ENCODE peak calls at places on chromosomes 5 and 9, in five cellular contexts. Z, K, L, G and Y are unnamed samples.

GRCh38 chr5:102638316-102638715 is 116.8 kb upstream of the PAM start:
- DNase-seq in K (no peak), L (no peak), G (no peak), Z (no peak), Y (no peak)

GRCh38 chr5:4511996-4512656 is 628.0 kb upstream of the ADAMTS16 start:
- DNase-seq in Z (no peak), G (no peak), L (peak; percentile 10), K (no peak), Y (no peak)

GRCh38 chr5:54133917-54134316 is 176.5 kb downstream of the ARL15 start:
- DNase-seq in L (no peak), Z (no peak), G (no peak), K (no peak), Y (no peak)

GRCh38 chr5:163354685-163355084 is 82.7 kb upstream of the CCNG1 start:
- DNase-seq in L (no peak), K (no peak), Z (peak; percentile 77), G (no peak), Y (no peak)

GRCh38 chr9:90846770-90847419 is 45.3 kb downstream of the SYK start:
- DNase-seq in K (no peak), L (no peak), G (no peak), Z (no peak), Y (no peak)

GRCh38 chr5:74212336-74212735 is 428.2 kb downstream of the ENC1 start:
- DNase-seq in K (no peak), G (peak; percentile 48), L (no peak), Z (no peak), Y (no peak)

GRCh38 chr5:80608730-80609129 is 38.6 kb upstream of the ANKRD34B start:
- DNase-seq in Z (no peak), L (no peak), K (no peak), G (no peak), Y (no peak)

GRCh38 chr9:95725045-95725444 is 150.4 kb upstream of the ERCC6L2 start:
- DNase-seq in Z (no peak), K (no peak), L (no peak), G (no peak), Y (no peak)

GRCh38 chr5:172115541-172115982 is 72.5 kb downstream of the STK10 start:
- DNase-seq in K (no peak), G (no peak), L (no peak), Z (no peak), Y (no peak)

GRCh38 chr5:180133971-180134508 is 62.5 kb upstream of the RNF130 start:
- DNase-seq in K (no peak), G (no peak), Z (no peak), L (no peak), Y (peak; percentile 5)

GRCh38 chr9:71683598-71684235 is 84.6 kb downstream of the CEMIP2 start:
- DNase-seq in L (peak; percentile 82), K (no peak), G (no peak), Z (no peak), Y (peak; percentile 42)

GRCh38 chr5:73901455-73901854 is 275.5 kb downstream of the ARHGEF28 start:
- DNase-seq in G (peak; percentile 55), K (no peak), L (no peak), Z (no peak), Y (no peak)

GRCh38 chr5:106386287-106386686 is 1284.5 kb downstream of the EFNA5 start:
- DNase-seq in G (no peak), K (no peak), L (no peak), Z (no peak), Y (no peak)

GRCh38 chr9:111970827-111971226 is 74.2 kb downstream of the UGCG start:
- DNase-seq in G (no peak), Z (no peak), L (no peak), K (no peak), Y (no peak)

GRCh38 chr5:103667068-103667467 is 104.5 kb upstream of the NUDT12 start:
- DNase-seq in L (peak; percentile 46), G (no peak), Z (no peak), K (no peak), Y (no peak)

GRCh38 chr5:42638972-42639371 is 117.6 kb upstream of the CCDC152 start:
- DNase-seq in L (no peak), G (no peak), K (no peak), Z (no peak), Y (no peak)

GRCh38 chr9:122941560-122942234 is 877 bp downstream of the RABGAP1 start:
- DNase-seq in Z (peak; percentile 10), G (no peak), K (no peak), L (peak; percentile 70), Y (no peak)

GRCh38 chr9:114588150-114588663 is 638 bp downstream of the ATP6V1G1 start:
- DNase-seq in L (peak; percentile 48), Z (no peak), K (no peak), G (no peak), Y (no peak)

GRCh38 chr9:90007516-90008430 is 403.0 kb downstream of the GADD45G start:
- DNase-seq in K (no peak), Z (no peak), L (peak; percentile 95), G (no peak), Y (no peak)

GRCh38 chr5:158223054-158223453 is 364.1 kb upstream of the CLINT1 start:
- DNase-seq in L (no peak), G (no peak), K (no peak), Z (no peak), Y (no peak)

GRCh38 chr5:120644516-120644915 is 180.4 kb downstream of the PRR16 start:
- DNase-seq in G (no peak), Z (no peak), L (no peak), K (no peak), Y (no peak)

GRCh38 chr9:18240213-18240612 is 233.7 kb upstream of the ADAMTSL1 start:
- DNase-seq in K (no peak), L (no peak), Z (no peak), G (no peak), Y (no peak)

GRCh38 chr5:142122116-142122515 is 13.5 kb downstream of the NDFIP1 start:
- DNase-seq in L (no peak), Z (no peak), G (no peak), K (no peak), Y (no peak)

GRCh38 chr9:105295986-105296385 is 51.5 kb downstream of the SLC44A1 start:
- DNase-seq in G (no peak), L (no peak), K (no peak), Z (no peak), Y (no peak)

GRCh38 chr9:84554069-84554659 is 115.4 kb upstream of the NTRK2 start:
- DNase-seq in K (no peak), L (no peak), Z (no peak), G (no peak), Y (no peak)

GRCh38 chr9:37678789-37679273 is 28.1 kb downstream of the FRMPD1 start:
- DNase-seq in L (no peak), Z (no peak), K (no peak), G (no peak), Y (no peak)

GRCh38 chr5:39115644-39116346 is 41.6 kb upstream of the RICTOR start:
- DNase-seq in L (no peak), G (no peak), K (no peak), Z (no peak), Y (no peak)

DNA sequence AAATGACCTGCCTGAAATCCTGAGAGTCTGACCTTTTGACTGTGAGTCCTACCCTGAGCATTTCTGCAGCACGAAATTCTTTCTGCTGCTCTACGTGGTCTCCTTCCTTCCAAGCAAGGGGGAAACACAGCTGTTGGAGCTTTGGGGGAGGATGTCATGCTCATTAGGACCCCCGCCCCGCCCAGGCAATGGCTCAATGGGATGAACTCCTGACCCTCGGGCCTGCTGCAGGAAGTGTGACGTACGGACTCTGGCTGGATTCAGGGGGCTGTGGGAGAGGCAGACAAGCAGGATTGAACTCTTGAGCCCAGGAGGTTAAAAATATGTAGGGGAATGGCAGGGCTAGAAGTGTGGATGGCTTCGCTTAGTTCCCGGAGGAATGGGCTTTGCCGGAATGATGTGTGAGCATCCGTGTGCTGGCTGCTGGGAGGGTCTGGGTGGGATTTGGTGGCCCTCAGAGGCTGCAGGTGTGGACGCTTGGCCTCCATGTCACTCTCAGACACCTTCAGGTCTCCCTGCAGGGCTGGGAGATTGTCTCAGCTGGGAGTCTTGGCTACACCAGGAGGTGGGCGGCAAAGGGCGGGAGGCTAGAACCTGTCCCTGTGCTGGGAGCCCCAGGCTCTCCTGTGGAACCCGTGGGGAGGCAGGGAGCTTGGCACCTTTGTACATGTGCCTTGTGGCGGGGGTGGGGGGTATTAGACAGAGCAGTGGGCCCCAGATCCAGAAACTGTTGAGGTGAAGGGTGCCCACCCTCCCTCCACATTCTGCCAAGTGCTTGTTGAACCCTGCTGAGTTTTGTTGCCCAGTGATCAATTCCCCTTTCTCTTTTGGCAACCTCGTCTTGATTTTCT is 26.3 kb downstream of the STC2 start:
- DNase-seq in K (no peak), G (no peak), Z (no peak), L (no peak), Y (no peak)
- TF ChIP-seq CTCF in K (no peak), G (no peak), Z (no peak), L (no peak), Y (no peak)

GRCh38 chr9:133323211-133323610 is 12.8 kb downstream of the SURF6 start:
- DNase-seq in Z (no peak), G (no peak), K (no peak), L (no peak), Y (no peak)

GRCh38 chr9:133323991-133324703 is 11.8 kb downstream of the SURF6 start:
- DNase-seq in Z (no peak), L (no peak), K (no peak), G (no peak), Y (no peak)

GRCh38 chr9:133322701-133323100 is 13.3 kb downstream of the SURF6 start:
- DNase-seq in L (no peak), G (no peak), K (no peak), Z (no peak), Y (no peak)

GRCh38 chr9:133321411-133321935 is 14.5 kb downstream of the SURF6 start:
- DNase-seq in K (no peak), L (no peak), Z (no peak), G (no peak), Y (no peak)

DNA sequence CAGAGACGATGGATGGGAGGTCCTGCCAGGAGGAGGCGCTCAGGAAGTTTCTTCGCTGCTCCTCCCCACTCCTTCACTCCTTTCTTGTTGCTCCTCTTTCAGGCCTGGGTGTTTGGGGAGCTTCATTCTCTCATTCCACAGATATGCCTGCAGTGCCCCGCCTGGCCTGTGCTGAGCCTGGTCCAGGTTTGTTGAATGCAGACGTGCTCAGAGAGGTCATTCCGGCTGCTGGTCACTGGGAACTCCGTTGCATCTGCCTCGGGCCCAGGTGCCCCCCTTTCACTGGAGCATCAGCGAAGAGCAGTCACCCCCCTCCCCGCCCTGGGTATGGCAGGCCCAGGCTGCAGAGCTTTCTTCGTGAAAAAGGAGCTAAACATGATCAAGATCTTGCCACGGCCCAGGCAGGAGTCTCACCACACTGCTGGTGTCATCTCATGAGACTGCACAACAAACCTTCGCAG is 15.5 kb downstream of the SURF6 start:
- DNase-seq in L (no peak), G (no peak), Z (no peak), K (no peak), Y (no peak)
- TF ChIP-seq CTCF in L (no peak), G (no peak), Z (no peak), K (no peak), Y (no peak)

GRCh38 chr9:108889649-108890067 is 27.6 kb downstream of the ACTL7A start:
- DNase-seq in K (no peak), L (peak; percentile 45), G (no peak), Z (no peak), Y (no peak)
- TF ChIP-seq CTCF in K (no peak), L (peak; percentile 45), G (no peak), Z (no peak), Y (no peak)

DNA sequence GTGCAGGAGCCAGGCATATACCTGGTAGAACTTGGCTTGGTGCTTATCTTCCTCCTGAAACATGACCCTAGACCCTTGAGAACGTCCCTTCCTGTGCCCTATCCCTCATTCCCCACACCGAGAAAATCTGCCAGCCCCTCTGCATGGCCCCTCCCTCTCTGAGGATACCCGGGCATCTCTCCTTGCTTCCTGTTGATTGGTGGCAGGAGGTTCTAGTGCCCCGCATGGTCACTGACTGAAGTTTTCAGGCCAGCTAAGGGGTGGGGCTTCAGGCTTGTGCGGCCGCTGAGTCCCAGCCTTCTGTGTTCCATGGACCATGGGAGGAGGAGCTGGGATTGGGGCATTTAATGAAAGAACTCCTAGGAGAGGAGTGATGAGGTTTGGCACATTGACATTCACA is 22.8 kb downstream of the IGIP start:
- DNase-seq in L (no peak), K (no peak), G (peak; percentile 43), Z (no peak), Y (no peak)
- TF ChIP-seq CTCF in L (no peak), K (no peak), G (no peak), Z (no peak), Y (no peak)